ENCODE peak calls at places on chromosome 11, in six cellular contexts. One of them, this sample, is unnamed.

GRCh38 chr11:75492181-75492820 is 33.4 kb downstream of the GDPD5 start:
- DNase-seq in H1: peak
- DNase-seq in SK-N-MC: no peak
- DNase-seq in sigmoid colon: no peak
- DNase-seq in stomach: peak
- DNase-seq in transverse colon: peak
- DNase-seq in this sample: peak

GRCh38 chr11:18729426-18729825 is 3.4 kb upstream of the IGSF22 start:
- DNase-seq in H1: no peak
- DNase-seq in SK-N-MC: no peak
- DNase-seq in sigmoid colon: no peak
- DNase-seq in stomach: no peak
- DNase-seq in transverse colon: no peak
- DNase-seq in this sample: no peak

GRCh38 chr11:9726313-9727022 is 62.6 kb downstream of the SWAP70 start:
- DNase-seq in H1: no peak
- DNase-seq in SK-N-MC: no peak
- DNase-seq in sigmoid colon: no peak
- DNase-seq in stomach: no peak
- DNase-seq in transverse colon: no peak
- DNase-seq in this sample: no peak

GRCh38 chr11:75474878-75475766 is 42.1 kb upstream of the KLHL35 start:
- DNase-seq in H1: peak
- DNase-seq in SK-N-MC: no peak
- DNase-seq in sigmoid colon: no peak
- DNase-seq in stomach: peak
- DNase-seq in transverse colon: peak
- DNase-seq in this sample: no peak

GRCh38 chr11:77842451-77843121 is 21.6 kb downstream of the AAMDC start:
- DNase-seq in H1: no peak
- DNase-seq in SK-N-MC: no peak
- DNase-seq in sigmoid colon: no peak
- DNase-seq in stomach: no peak
- DNase-seq in transverse colon: no peak
- DNase-seq in this sample: no peak

GRCh38 chr11:67024410-67024809 is 1.5 kb downstream of the SYT12 start:
- DNase-seq in H1: no peak
- DNase-seq in SK-N-MC: no peak
- DNase-seq in sigmoid colon: no peak
- DNase-seq in stomach: no peak
- DNase-seq in transverse colon: no peak
- DNase-seq in this sample: no peak

GRCh38 chr11:102546923-102547471 is 16.4 kb upstream of the MMP7 start:
- DNase-seq in H1: no peak
- DNase-seq in SK-N-MC: no peak
- DNase-seq in sigmoid colon: no peak
- DNase-seq in stomach: no peak
- DNase-seq in transverse colon: no peak
- DNase-seq in this sample: no peak

GRCh38 chr11:26587073-26587472 is 15.0 kb upstream of the MUC15 start:
- DNase-seq in H1: no peak
- DNase-seq in SK-N-MC: no peak
- DNase-seq in sigmoid colon: no peak
- DNase-seq in stomach: no peak
- DNase-seq in transverse colon: no peak
- DNase-seq in this sample: no peak

GRCh38 chr11:62449451-62449851 is 30.6 kb downstream of the SCGB1A1 start:
- DNase-seq in H1: no peak
- DNase-seq in SK-N-MC: no peak
- DNase-seq in sigmoid colon: no peak
- DNase-seq in stomach: peak
- DNase-seq in transverse colon: peak
- DNase-seq in this sample: no peak

GRCh38 chr11:107916671-107917241 is 11.5 kb upstream of the RAB39A start:
- DNase-seq in H1: no peak
- DNase-seq in SK-N-MC: no peak
- DNase-seq in sigmoid colon: no peak
- DNase-seq in stomach: peak
- DNase-seq in transverse colon: peak
- DNase-seq in this sample: no peak

GRCh38 chr11:13276454-13276851 is 1.1 kb upstream of the BMAL1 start:
- DNase-seq in H1: no peak
- DNase-seq in SK-N-MC: no peak
- DNase-seq in sigmoid colon: no peak
- DNase-seq in stomach: no peak
- DNase-seq in transverse colon: peak
- DNase-seq in this sample: no peak

GRCh38 chr11:132028380-132029240 is 658.2 kb downstream of the NTM start:
- DNase-seq in H1: no peak
- DNase-seq in SK-N-MC: no peak
- DNase-seq in sigmoid colon: no peak
- DNase-seq in stomach: peak
- DNase-seq in transverse colon: peak
- DNase-seq in this sample: no peak

GRCh38 chr11:8719260-8720190 is 36.9 kb downstream of the RPL27A start:
- DNase-seq in H1: no peak
- DNase-seq in SK-N-MC: no peak
- DNase-seq in sigmoid colon: peak
- DNase-seq in stomach: no peak
- DNase-seq in transverse colon: peak
- DNase-seq in this sample: no peak

GRCh38 chr11:33256031-33256807 is 962 bp upstream of the HIPK3 start:
- DNase-seq in H1: no peak
- DNase-seq in SK-N-MC: no peak
- DNase-seq in sigmoid colon: no peak
- DNase-seq in stomach: no peak
- DNase-seq in transverse colon: no peak
- DNase-seq in this sample: no peak

GRCh38 chr11:83070044-83070877 is 1.4 kb downstream of the RAB30 start:
- DNase-seq in H1: no peak
- DNase-seq in SK-N-MC: no peak
- DNase-seq in sigmoid colon: no peak
- DNase-seq in stomach: no peak
- DNase-seq in transverse colon: no peak
- DNase-seq in this sample: no peak

GRCh38 chr11:90704510-90704909 is 481.7 kb upstream of the CHORDC1 start:
- DNase-seq in H1: no peak
- DNase-seq in SK-N-MC: no peak
- DNase-seq in sigmoid colon: no peak
- DNase-seq in stomach: no peak
- DNase-seq in transverse colon: no peak
- DNase-seq in this sample: no peak

GRCh38 chr11:33801821-33802413 is 27.6 kb upstream of the FBXO3 start:
- DNase-seq in H1: no peak
- DNase-seq in SK-N-MC: no peak
- DNase-seq in sigmoid colon: no peak
- DNase-seq in stomach: no peak
- DNase-seq in transverse colon: no peak
- DNase-seq in this sample: no peak

DNA sequence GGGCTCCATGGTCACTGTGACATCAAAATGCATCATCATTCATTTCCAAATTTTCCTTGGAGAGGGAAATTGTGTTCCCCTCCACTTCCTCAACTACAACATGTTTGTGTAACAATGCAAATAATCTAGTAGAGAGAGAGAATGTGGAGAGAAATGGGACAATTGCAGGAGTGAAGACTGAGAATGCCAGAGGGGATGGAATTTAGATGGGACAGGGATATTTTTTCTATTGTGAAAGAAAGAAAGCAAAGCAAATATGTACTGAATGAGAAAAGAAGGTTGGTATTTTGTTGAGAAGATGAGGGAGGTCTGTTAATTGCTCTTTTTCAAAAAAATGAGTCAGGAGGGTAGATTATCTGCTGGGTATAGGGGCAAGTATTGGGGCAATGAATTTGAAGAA is 33.5 kb upstream of the ZBED5 start:
- DNase-seq in H1: no peak
- DNase-seq in SK-N-MC: no peak
- DNase-seq in sigmoid colon: no peak
- DNase-seq in stomach: no peak
- DNase-seq in transverse colon: no peak
- DNase-seq in this sample: no peak
- TF ChIP-seq POLR2AphosphoS5 in H1: no peak
- TF ChIP-seq POLR2AphosphoS5 in SK-N-MC: no peak
- TF ChIP-seq POLR2AphosphoS5 in sigmoid colon: no peak
- TF ChIP-seq POLR2AphosphoS5 in stomach: no peak
- TF ChIP-seq POLR2AphosphoS5 in transverse colon: no peak
- TF ChIP-seq POLR2AphosphoS5 in this sample: no peak

GRCh38 chr11:6403539-6403938 is 13.3 kb downstream of the SMPD1 start:
- DNase-seq in H1: no peak
- DNase-seq in SK-N-MC: no peak
- DNase-seq in sigmoid colon: no peak
- DNase-seq in stomach: no peak
- DNase-seq in transverse colon: no peak
- DNase-seq in this sample: no peak

GRCh38 chr11:6404341-6405038 is 14.2 kb downstream of the SMPD1 start:
- DNase-seq in H1: no peak
- DNase-seq in SK-N-MC: no peak
- DNase-seq in sigmoid colon: no peak
- DNase-seq in stomach: no peak
- DNase-seq in transverse colon: no peak
- DNase-seq in this sample: no peak

GRCh38 chr11:6406370-6406769 is 12.5 kb downstream of the APBB1 start:
- DNase-seq in H1: no peak
- DNase-seq in SK-N-MC: no peak
- DNase-seq in sigmoid colon: no peak
- DNase-seq in stomach: no peak
- DNase-seq in transverse colon: no peak
- DNase-seq in this sample: no peak

GRCh38 chr11:6405039-6405667 is 13.7 kb downstream of the APBB1 start:
- DNase-seq in H1: peak
- DNase-seq in SK-N-MC: no peak
- DNase-seq in sigmoid colon: no peak
- DNase-seq in stomach: peak
- DNase-seq in transverse colon: no peak
- DNase-seq in this sample: no peak

GRCh38 chr11:6405837-6406236 is 13.1 kb downstream of the APBB1 start:
- DNase-seq in H1: no peak
- DNase-seq in SK-N-MC: no peak
- DNase-seq in sigmoid colon: no peak
- DNase-seq in stomach: no peak
- DNase-seq in transverse colon: no peak
- DNase-seq in this sample: no peak
- TF ChIP-seq POLR2AphosphoS5 in H1: no peak
- TF ChIP-seq POLR2AphosphoS5 in SK-N-MC: no peak
- TF ChIP-seq POLR2AphosphoS5 in sigmoid colon: no peak
- TF ChIP-seq POLR2AphosphoS5 in stomach: no peak
- TF ChIP-seq POLR2AphosphoS5 in transverse colon: no peak
- TF ChIP-seq POLR2AphosphoS5 in this sample: no peak

GRCh38 chr11:66006891-66007176 is 4.5 kb downstream of the BANF1 start:
- DNase-seq in H1: no peak
- DNase-seq in SK-N-MC: no peak
- DNase-seq in sigmoid colon: no peak
- DNase-seq in stomach: no peak
- DNase-seq in transverse colon: no peak
- DNase-seq in this sample: no peak

GRCh38 chr11:66004186-66004585 is 1.9 kb downstream of the BANF1 start:
- DNase-seq in H1: no peak
- DNase-seq in SK-N-MC: no peak
- DNase-seq in sigmoid colon: no peak
- DNase-seq in stomach: no peak
- DNase-seq in transverse colon: no peak
- DNase-seq in this sample: no peak

GRCh38 chr11:66007201-66007634 is 4.6 kb upstream of the CST6 start:
- DNase-seq in H1: no peak
- DNase-seq in SK-N-MC: no peak
- DNase-seq in sigmoid colon: no peak
- DNase-seq in stomach: no peak
- DNase-seq in transverse colon: no peak
- DNase-seq in this sample: no peak

GRCh38 chr11:66008095-66008467 is 3.7 kb upstream of the CST6 start:
- DNase-seq in H1: no peak
- DNase-seq in SK-N-MC: no peak
- DNase-seq in sigmoid colon: no peak
- DNase-seq in stomach: no peak
- DNase-seq in transverse colon: no peak
- DNase-seq in this sample: no peak

DNA sequence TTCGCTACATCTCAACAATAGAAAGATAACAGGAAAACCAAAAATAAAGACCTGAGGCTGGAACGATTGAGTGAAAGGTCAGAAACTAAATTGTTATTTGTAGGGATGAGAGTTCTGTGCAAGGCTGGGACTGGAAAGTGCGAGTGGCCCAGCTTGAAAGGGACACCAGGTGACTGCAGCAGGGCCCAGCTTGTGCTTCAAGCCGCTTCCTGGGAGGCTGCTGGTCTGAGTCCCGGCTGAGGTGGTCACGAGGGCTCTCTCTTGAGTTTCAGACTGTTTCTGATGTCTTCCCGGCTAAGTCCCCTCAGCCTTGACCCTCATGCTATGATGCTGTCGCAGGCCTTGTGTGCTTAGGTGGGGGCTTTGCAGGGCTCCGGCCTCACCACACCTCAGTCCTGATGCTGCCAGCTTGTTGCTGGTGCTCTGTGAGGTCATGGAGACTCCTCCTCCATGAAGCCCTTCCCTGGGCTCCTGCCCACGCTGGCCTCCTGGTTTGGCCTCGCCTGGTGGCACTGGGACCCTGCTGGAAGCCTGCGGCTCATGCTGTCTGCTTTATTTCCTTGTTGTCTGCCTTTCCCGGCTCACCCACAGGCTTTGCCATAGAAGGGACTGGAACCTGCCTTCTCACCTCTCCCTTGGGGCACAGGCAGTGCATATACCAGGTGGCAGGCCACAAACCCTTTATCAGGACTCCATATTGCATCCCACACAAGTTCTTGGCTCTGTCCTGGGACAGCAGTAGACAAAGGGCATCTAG is 4.0 kb downstream of the BANF1 start:
- DNase-seq in H1: no peak
- DNase-seq in SK-N-MC: no peak
- DNase-seq in sigmoid colon: no peak
- DNase-seq in stomach: no peak
- DNase-seq in transverse colon: no peak
- DNase-seq in this sample: no peak
- TF ChIP-seq POLR2AphosphoS5 in H1: no peak
- TF ChIP-seq POLR2AphosphoS5 in SK-N-MC: peak
- TF ChIP-seq POLR2AphosphoS5 in sigmoid colon: no peak
- TF ChIP-seq POLR2AphosphoS5 in stomach: no peak
- TF ChIP-seq POLR2AphosphoS5 in transverse colon: no peak
- TF ChIP-seq POLR2AphosphoS5 in this sample: no peak

GRCh38 chr11:48040830-48041444 is 60.6 kb downstream of the PTPRJ start:
- DNase-seq in H1: no peak
- DNase-seq in SK-N-MC: no peak
- DNase-seq in sigmoid colon: no peak
- DNase-seq in stomach: no peak
- DNase-seq in transverse colon: no peak
- DNase-seq in this sample: no peak
- TF ChIP-seq POLR2AphosphoS5 in H1: no peak
- TF ChIP-seq POLR2AphosphoS5 in SK-N-MC: no peak
- TF ChIP-seq POLR2AphosphoS5 in sigmoid colon: no peak
- TF ChIP-seq POLR2AphosphoS5 in stomach: no peak
- TF ChIP-seq POLR2AphosphoS5 in transverse colon: no peak
- TF ChIP-seq POLR2AphosphoS5 in this sample: no peak

This sample was measured in GM12892.